ENCODE peak calls at places on chromosome X, in four cellular contexts. O is NCI-H1417, X is mesenchymal stem cell, L is activated gamma-delta T cell treated with Interleukin-2 at 50 U/mL for 16 hours. Y is an unnamed sample.

GRCh38 chrX:30893206-30893605 is 4.2 kb upstream of the TAB3 start:
- DNase-seq in O (no peak), X (no peak), L (no peak), Y (no peak)

GRCh38 chrX:129540725-129541184 is 696 bp downstream of the OCRL start:
- DNase-seq in O (no peak), L (no peak), X (no peak), Y (peak; percentile 4)

GRCh38 chrX:9114245-9114644 is 80.3 kb upstream of the FAM9B start:
- DNase-seq in O (no peak), L (no peak), X (no peak), Y (no peak)

GRCh38 chrX:10756365-10756915 is 136.1 kb upstream of the MID1 start:
- DNase-seq in L (no peak), X (peak; percentile 82), O (no peak), Y (no peak)

GRCh38 chrX:11151799-11152591 is 40.9 kb downstream of the HCCS start:
- DNase-seq in O (no peak), X (no peak), L (no peak), Y (peak; percentile 9)

GRCh38 chrX:10579018-10579752 is 41.2 kb downstream of the MID1 start:
- DNase-seq in O (no peak), L (no peak), X (peak; percentile 65), Y (no peak)

GRCh38 chrX:103585421-103586313 is at the start of gene TCEAL4:
- DNase-seq in X (peak; percentile 28), L (peak; percentile 21), O (peak; percentile 51), Y (peak; percentile 57)

GRCh38 chrX:72020204-72020603 is 109.6 kb downstream of the NHSL2 start:
- DNase-seq in O (no peak), X (no peak), L (no peak), Y (no peak)

GRCh38 chrX:7170903-7171302 is 22.9 kb upstream of the PUDP start:
- DNase-seq in L (peak; percentile 36), O (no peak), X (peak; percentile 5), Y (no peak)

GRCh38 chrX:70030242-70030823 is 19.4 kb downstream of the AWAT2 start:
- DNase-seq in L (peak; percentile 13), X (peak; percentile 29), O (no peak), Y (peak; percentile 16)

GRCh38 chrX:155888139-155888538 is 7.0 kb downstream of the VAMP7 start:
- DNase-seq in O (no peak), L (no peak), X (peak; percentile 72), Y (no peak)

GRCh38 chrX:121635141-121635540 is 587.7 kb downstream of the GLUD2 start:
- DNase-seq in O (no peak), X (no peak), L (no peak), Y (no peak)